ENCODE peak calls at places on chromosomes 12 and 14, in five cellular contexts. V, H, L, P and C are unnamed samples.

GRCh38 chr12:32248594-32249140 is 142.0 kb downstream of the BICD1 start:
- DNase-seq in V (no peak), H (no peak), L (peak; percentile 46), P (no peak), C (no peak)

GRCh38 chr12:69252033-69252432 is 12.7 kb downstream of the CPSF6 start:
- DNase-seq in V (no peak), H (no peak), L (peak; percentile 58), P (no peak), C (no peak)

GRCh38 chr14:36940476-36940875 is 231.9 kb downstream of the SLC25A21 start:
- DNase-seq in V (no peak), H (no peak), L (no peak), P (no peak), C (no peak)

GRCh38 chr14:28375295-28375694 is 391.3 kb upstream of the FOXG1 start:
- DNase-seq in V (peak; percentile 2), H (peak; percentile 54), L (no peak), P (no peak), C (peak; percentile 63)

GRCh38 chr14:61602733-61603077 is 92.6 kb upstream of the HIF1A start:
- DNase-seq in V (no peak), H (no peak), L (no peak), P (no peak), C (no peak)

GRCh38 chr12:76391461-76391860 is 43.2 kb upstream of the BBS10 start:
- DNase-seq in V (no peak), H (no peak), L (no peak), P (no peak), C (no peak)

GRCh38 chr12:19744760-19745218 is 305.5 kb downstream of the AEBP2 start:
- DNase-seq in V (no peak), H (no peak), L (peak; percentile 87), P (peak; percentile 84), C (no peak)

GRCh38 chr12:868722-869121 is 80.8 kb downstream of the RAD52 start:
- DNase-seq in V (no peak), H (no peak), L (no peak), P (no peak), C (no peak)

GRCh38 chr12:15206831-15207394 is 14.3 kb downstream of the RERG start:
- DNase-seq in V (no peak), H (no peak), L (no peak), P (no peak), C (no peak)

GRCh38 chr14:34649344-34649743 is 19.4 kb upstream of the SNX6 start:
- DNase-seq in V (no peak), H (no peak), L (peak; percentile 95), P (peak; percentile 97), C (no peak)

GRCh38 chr12:93563807-93564538 is 8.5 kb upstream of the SOCS2 start:
- DNase-seq in V (no peak), H (no peak), L (peak; percentile 19), P (peak; percentile 53), C (no peak)

GRCh38 chr14:103541944-103542544 is 13.0 kb downstream of the TRMT61A start:
- DNase-seq in V (no peak), H (no peak), L (no peak), P (no peak), C (no peak)

GRCh38 chr12:40829738-40830144 is 137.5 kb downstream of the CNTN1 start:
- DNase-seq in V (no peak), H (no peak), L (no peak), P (no peak), C (no peak)

GRCh38 chr14:92556863-92557543 is 43.4 kb downstream of the RIN3 start:
- DNase-seq in V (no peak), H (no peak), L (no peak), P (no peak), C (no peak)

GRCh38 chr14:81406863-81407262 is 6.7 kb upstream of the STON2 start:
- DNase-seq in V (no peak), H (no peak), L (no peak), P (peak; percentile 1), C (no peak)

GRCh38 chr12:64680235-64680634 is 69.9 kb downstream of the RASSF3 start:
- DNase-seq in V (no peak), H (no peak), L (no peak), P (no peak), C (no peak)

GRCh38 chr12:101338087-101338486 is 58.2 kb downstream of the UTP20 start:
- DNase-seq in V (no peak), H (no peak), L (no peak), P (no peak), C (no peak)

GRCh38 chr12:68317047-68317667 is 15.0 kb downstream of the MDM1 start:
- DNase-seq in V (no peak), H (no peak), L (peak; percentile 59), P (peak; percentile 68), C (no peak)

GRCh38 chr12:120125792-120126634 is 9.5 kb upstream of the RAB35 start:
- DNase-seq in V (no peak), H (no peak), L (peak; percentile 29), P (peak; percentile 35), C (no peak)

GRCh38 chr12:103852498-103852992 is 11.5 kb upstream of the NT5DC3 start:
- DNase-seq in V (no peak), H (no peak), L (peak; percentile 84), P (peak; percentile 54), C (no peak)

GRCh38 chr12:96434107-96434506 is 33.9 kb upstream of the CDK17 start:
- DNase-seq in V (no peak), H (no peak), L (peak; percentile 99), P (peak; percentile 100), C (no peak)

GRCh38 chr12:111438501-111438900 is 32.8 kb downstream of the SH2B3 start:
- DNase-seq in V (no peak), H (no peak), L (peak; percentile 62), P (peak; percentile 51), C (no peak)

GRCh38 chr14:31161274-31161673 is 46.3 kb downstream of the HECTD1 start:
- DNase-seq in V (no peak), H (no peak), L (no peak), P (no peak), C (no peak)

GRCh38 chr12:42473561-42473960 is 116.0 kb downstream of the PRICKLE1 start:
- DNase-seq in V (no peak), H (no peak), L (no peak), P (no peak), C (no peak)

GRCh38 chr12:106709068-106709511 is 65.4 kb upstream of the RIC8B start:
- DNase-seq in V (no peak), H (no peak), L (no peak), P (no peak), C (no peak)

GRCh38 chr14:81727243-81727642 is 193.6 kb upstream of the SEL1L start:
- DNase-seq in V (no peak), H (no peak), L (no peak), P (no peak), C (no peak)

GRCh38 chr14:101858791-101859537 is 97.5 kb downstream of the PPP2R5C start:
- DNase-seq in V (no peak), H (no peak), L (no peak), P (no peak), C (no peak)

GRCh38 chr12:113747048-113747447 is 219.1 kb downstream of the RBM19 start:
- DNase-seq in V (no peak), H (no peak), L (no peak), P (no peak), C (no peak)

GRCh38 chr12:128657378-128657777 is 166.4 kb downstream of the SLC15A4 start:
- DNase-seq in V (no peak), H (no peak), L (no peak), P (no peak), C (no peak)

GRCh38 chr12:100564090-100564489 is 9.4 kb upstream of the GAS2L3 start:
- DNase-seq in V (peak; percentile 11), H (no peak), L (no peak), P (peak; percentile 18), C (no peak)

DNA sequence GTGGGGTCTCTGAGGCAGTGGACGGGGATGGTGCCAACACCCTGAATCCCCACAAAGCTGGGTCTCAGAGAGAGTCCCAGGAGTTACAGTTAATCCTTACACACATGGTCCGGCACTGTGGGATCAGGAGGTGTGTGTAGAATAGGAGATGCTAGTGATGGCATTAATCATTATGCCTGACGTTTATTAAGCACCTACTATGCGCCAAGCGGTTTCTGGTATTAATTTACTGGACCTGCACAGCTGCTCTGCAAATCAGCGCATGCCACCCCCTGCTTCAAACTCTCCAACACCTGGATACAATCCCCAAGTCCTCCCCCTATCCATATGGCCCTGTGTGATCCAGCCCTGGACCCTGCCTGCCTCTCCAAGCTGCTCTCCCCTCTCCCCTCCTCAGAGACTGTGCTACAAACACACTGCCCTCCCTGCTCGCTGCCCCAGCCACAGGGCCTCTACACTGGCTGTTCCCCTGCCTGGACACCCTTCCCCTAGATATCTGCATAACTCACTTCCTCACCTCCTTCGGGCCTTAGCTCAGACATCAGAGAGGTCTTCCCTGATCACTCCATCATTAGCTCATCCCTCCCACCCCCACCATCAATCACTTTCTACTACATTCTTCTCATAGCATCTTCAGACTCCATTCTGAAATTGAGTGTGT is 86.0 kb downstream of the RFLNA start:
- DNase-seq in V (no peak), H (no peak), L (no peak), P (no peak), C (no peak)
- H2BK5ac ChIP-seq in V (no peak overlapping the region), H (no peak overlapping the region), L (no peak overlapping the region), P (peak overlapping the region; percentile 94), C (no peak overlapping the region)

GRCh38 chr14:74637184-74637562 is 25.1 kb upstream of the LTBP2 start:
- DNase-seq in V (no peak), H (no peak), L (no peak), P (no peak), C (no peak)

GRCh38 chr14:74635831-74636230 is 23.8 kb upstream of the LTBP2 start:
- DNase-seq in V (no peak), H (no peak), L (no peak), P (no peak), C (no peak)

GRCh38 chr14:74638066-74638465 is 26.0 kb upstream of the LTBP2 start:
- DNase-seq in V (no peak), H (no peak), L (no peak), P (no peak), C (no peak)

GRCh38 chr14:74634964-74635363 is 22.9 kb upstream of the LTBP2 start:
- DNase-seq in V (no peak), H (no peak), L (no peak), P (no peak), C (no peak)

GRCh38 chr14:74636424-74637183 is 24.6 kb upstream of the LTBP2 start:
- DNase-seq in V (no peak), H (no peak), L (peak; percentile 68), P (no peak), C (no peak)
- H2BK5ac ChIP-seq in V (no peak overlapping the region), H (no peak overlapping the region), L (no peak overlapping the region), P (peak overlapping the region; percentile 2), C (no peak overlapping the region)

GRCh38 chr14:65810326-65810725 is 397.8 kb downstream of the FUT8 start:
- DNase-seq in V (no peak), H (no peak), L (no peak), P (no peak), C (no peak)

GRCh38 chr14:65819567-65819966 is 407.0 kb downstream of the FUT8 start:
- DNase-seq in V (no peak), H (no peak), L (no peak), P (no peak), C (no peak)

GRCh38 chr14:65817011-65817410 is 404.5 kb downstream of the FUT8 start:
- DNase-seq in V (no peak), H (no peak), L (no peak), P (no peak), C (no peak)

GRCh38 chr14:65813760-65814387 is 401.3 kb downstream of the FUT8 start:
- DNase-seq in V (no peak), H (no peak), L (no peak), P (no peak), C (peak; percentile 72)

GRCh38 chr14:65815127-65815526 is 402.6 kb downstream of the FUT8 start:
- DNase-seq in V (no peak), H (no peak), L (no peak), P (no peak), C (no peak)
- H2BK5ac ChIP-seq in V (no peak overlapping the region), H (peak overlapping the region; percentile 12), L (no peak overlapping the region), P (no peak overlapping the region), C (no peak overlapping the region)

GRCh38 chr12:6078378-6079083 is 45.9 kb downstream of the VWF start:
- DNase-seq in V (no peak), H (no peak), L (no peak), P (no peak), C (no peak)
- H2BK5ac ChIP-seq in V (no peak overlapping the region), H (no peak overlapping the region), L (no peak overlapping the region), P (no peak overlapping the region), C (no peak overlapping the region)